ENCODE peak calls at places on chromosome 6, in eight cellular contexts. Y, K, S, X, V, F, L and G are unnamed samples.

GRCh38 chr6:79818471-79818870 is 128.9 kb downstream of the ELOVL4 start:
- DNase-seq in Y (no peak), K (no peak), S (no peak), X (no peak), V (no peak), F (no peak), L (no peak), G (no peak)

GRCh38 chr6:112357801-112358200 is 10.7 kb downstream of the RFPL4B start:
- DNase-seq in Y (peak; percentile 64), K (no peak), S (no peak), X (no peak), V (peak; percentile 34), F (peak; percentile 26), L (no peak), G (no peak)

GRCh38 chr6:116190550-116190949 is 63.3 kb downstream of the TSPYL4 start:
- DNase-seq in Y (peak; percentile 48), K (no peak), S (no peak), X (no peak), V (peak; percentile 38), F (no peak), L (no peak), G (no peak)

GRCh38 chr6:21885532-21886089 is 292.1 kb downstream of the SOX4 start:
- DNase-seq in Y (peak; percentile 79), K (peak; percentile 63), S (peak; percentile 29), X (no peak), V (peak; percentile 78), F (peak; percentile 79), L (no peak), G (no peak)

GRCh38 chr6:56250266-56250665 is 2.9 kb upstream of the COL21A1 start:
- DNase-seq in Y (no peak), K (no peak), S (no peak), X (no peak), V (no peak), F (no peak), L (no peak), G (no peak)

GRCh38 chr6:43744931-43745727 is 24.9 kb upstream of the VEGFA start:
- DNase-seq in Y (no peak), K (no peak), S (no peak), X (no peak), V (no peak), F (no peak), L (no peak), G (no peak)

GRCh38 chr6:127510876-127511275 is 8.3 kb downstream of the MTCL3 start:
- DNase-seq in Y (no peak), K (no peak), S (no peak), X (no peak), V (no peak), F (no peak), L (no peak), G (no peak)

GRCh38 chr6:85544776-85545175 is 48.9 kb downstream of the SNX14 start:
- DNase-seq in Y (peak; percentile 38), K (no peak), S (no peak), X (no peak), V (no peak), F (no peak), L (no peak), G (no peak)

GRCh38 chr6:41097467-41098090 is 24.8 kb downstream of the NFYA start:
- DNase-seq in Y (peak; percentile 65), K (no peak), S (no peak), X (no peak), V (no peak), F (peak; percentile 88), L (no peak), G (no peak)

GRCh38 chr6:136959471-136959891 is 37.4 kb downstream of the SLC35D3 start:
- DNase-seq in Y (no peak), K (no peak), S (no peak), X (peak; percentile 76), V (no peak), F (no peak), L (peak; percentile 68), G (no peak)

GRCh38 chr6:149750136-149750609 is 632 bp downstream of the PCMT1 start:
- DNase-seq in Y (peak; percentile 70), K (peak; percentile 60), S (peak; percentile 31), X (no peak), V (no peak), F (peak; percentile 75), L (peak; percentile 87), G (peak; percentile 54)

GRCh38 chr6:136491251-136491650 is 59.0 kb downstream of the MAP7 start:
- DNase-seq in Y (no peak), K (no peak), S (no peak), X (no peak), V (no peak), F (no peak), L (no peak), G (no peak)

GRCh38 chr6:34056301-34056700 is 89.6 kb downstream of the GRM4 start:
- DNase-seq in Y (peak; percentile 33), K (peak; percentile 45), S (peak; percentile 87), X (peak; percentile 71), V (peak; percentile 44), F (no peak), L (peak; percentile 91), G (no peak)

GRCh38 chr6:81265106-81265505 is 487.4 kb downstream of the TENT5A start:
- DNase-seq in Y (no peak), K (no peak), S (peak; percentile 31), X (no peak), V (peak; percentile 19), F (no peak), L (no peak), G (no peak)

GRCh38 chr6:83108378-83108777 is 40.9 kb downstream of the DOP1A start:
- DNase-seq in Y (no peak), K (no peak), S (no peak), X (no peak), V (no peak), F (no peak), L (no peak), G (no peak)

DNA sequence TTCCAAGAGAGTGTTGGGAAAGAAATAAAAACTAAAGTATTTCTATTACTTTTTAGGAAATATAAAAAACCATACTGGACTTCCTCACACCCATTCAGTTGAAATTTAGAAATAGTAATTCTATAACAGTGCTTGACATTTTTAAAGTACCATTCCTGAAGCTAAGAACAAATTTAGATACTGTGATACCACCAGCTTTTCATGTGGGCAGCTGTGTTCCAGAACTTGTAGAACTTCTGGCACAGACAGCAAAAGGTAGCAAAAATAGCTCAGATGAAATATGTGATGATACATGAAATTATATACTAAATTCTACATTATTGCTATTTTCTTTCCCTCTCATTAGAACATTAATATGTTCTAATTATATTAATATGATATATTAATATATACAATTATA is 346.5 kb downstream of the SYNE1 start:
- DNase-seq in Y (no peak), K (no peak), S (no peak), X (no peak), V (no peak), F (no peak), L (no peak), G (no peak)
- TF ChIP-seq CTCF in Y (no peak), K (no peak), S (no peak), X (no peak), V (no peak), F (no peak), L (no peak), G (no peak)

DNA sequence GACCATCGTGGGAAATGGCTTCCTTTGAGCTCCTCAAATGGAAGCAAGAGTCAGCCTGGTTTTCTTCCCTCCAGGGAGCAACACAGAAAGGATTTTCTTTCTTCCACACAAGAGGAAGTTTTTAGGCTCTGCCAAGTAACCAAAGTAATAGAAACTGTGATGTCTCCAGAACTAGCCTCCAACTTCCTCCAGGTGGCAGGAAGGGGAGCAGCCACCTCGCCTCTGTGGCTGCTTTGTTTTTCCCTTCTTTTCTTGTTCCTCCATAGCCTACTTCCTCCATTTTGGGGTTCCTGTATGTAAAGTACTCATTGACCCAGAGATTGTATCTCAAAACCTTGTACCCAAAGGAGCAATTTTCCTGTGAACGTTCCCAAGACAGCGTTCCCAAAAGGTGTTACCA is 32.7 kb upstream of the CCR6 start:
- DNase-seq in Y (no peak), K (no peak), S (no peak), X (no peak), V (no peak), F (no peak), L (no peak), G (no peak)
- TF ChIP-seq CTCF in Y (no peak), K (no peak), S (no peak), X (no peak), V (no peak), F (no peak), L (no peak), G (peak; percentile 41)

GRCh38 chr6:168201383-168201782 is 118.2 kb downstream of the DACT2 start:
- DNase-seq in Y (no peak), K (no peak), S (no peak), X (peak; percentile 51), V (no peak), F (no peak), L (peak; percentile 62), G (no peak)
- TF ChIP-seq CTCF in Y (no peak), K (no peak), S (peak; percentile 14), X (no peak), V (no peak), F (no peak), L (peak; percentile 83), G (no peak)

GRCh38 chr6:159969204-159969912 is 476 bp downstream of the IGF2R start:
- DNase-seq in Y (peak; percentile 8), K (no peak), S (peak; percentile 46), X (peak; percentile 73), V (no peak), F (peak; percentile 29), L (peak; percentile 65), G (no peak)

GRCh38 chr6:159966981-159967380 is 1.9 kb upstream of the IGF2R start:
- DNase-seq in Y (no peak), K (peak; percentile 82), S (no peak), X (no peak), V (no peak), F (peak; percentile 76), L (no peak), G (no peak)

GRCh38 chr6:159969921-159970320 is 1.0 kb downstream of the IGF2R start:
- DNase-seq in Y (peak; percentile 77), K (peak; percentile 73), S (peak; percentile 46), X (no peak), V (no peak), F (peak; percentile 63), L (peak; percentile 83), G (peak; percentile 72)

GRCh38 chr6:159970659-159971063 is 1.8 kb downstream of the IGF2R start:
- DNase-seq in Y (no peak), K (no peak), S (no peak), X (no peak), V (no peak), F (no peak), L (no peak), G (no peak)

DNA sequence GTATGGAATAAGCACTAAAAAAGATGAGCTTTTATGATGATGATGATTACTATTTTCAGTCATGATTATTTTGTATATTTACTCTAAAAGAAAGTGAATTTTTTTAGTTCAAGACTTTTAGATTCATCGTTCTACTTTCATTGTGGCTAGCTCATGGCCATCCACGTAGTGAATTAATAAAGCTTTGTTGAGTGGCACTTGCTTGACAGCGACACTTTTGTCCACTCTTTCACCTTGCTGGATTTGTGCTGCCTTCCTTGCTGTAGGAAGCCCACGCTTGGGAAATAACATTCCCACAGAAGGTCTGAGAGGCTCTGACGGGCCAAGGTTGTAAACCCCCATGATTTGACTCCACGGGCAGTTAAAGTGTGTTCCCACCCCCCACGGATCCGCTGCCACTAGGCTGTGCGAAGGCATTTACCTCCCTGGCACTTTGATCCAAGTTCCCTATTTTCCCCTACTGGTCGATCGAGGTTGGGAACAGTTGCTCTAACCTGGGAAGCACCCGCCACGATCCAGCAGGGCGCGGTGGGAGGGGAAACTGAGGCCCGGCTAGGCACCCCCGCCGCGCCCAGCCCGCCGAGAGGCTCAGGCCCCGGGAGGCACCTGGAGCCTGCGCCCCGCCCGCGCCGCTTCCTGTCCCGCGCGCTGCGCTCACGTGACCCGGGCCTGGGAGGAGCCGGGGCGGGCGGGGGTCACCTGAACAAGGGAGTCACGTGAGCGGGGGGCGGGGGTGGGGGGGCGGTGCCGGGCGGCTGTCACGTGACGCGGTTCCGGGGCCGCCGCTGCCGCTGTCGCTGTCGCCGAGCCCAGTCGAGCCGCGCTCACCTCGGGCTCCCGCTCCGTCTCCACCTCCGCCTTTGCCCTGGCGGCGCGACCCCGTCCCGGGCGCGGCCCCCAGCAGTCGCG is at the start of gene IGF2R:
- DNase-seq in Y (peak; percentile 68), K (peak; percentile 98), S (peak; percentile 90), X (peak; percentile 96), V (peak; percentile 81), F (peak; percentile 86), L (peak; percentile 96), G (peak; percentile 91)
- TF ChIP-seq CTCF in Y (peak; percentile 55), K (no peak), S (peak; percentile 33), X (no peak), V (no peak), F (no peak), L (no peak), G (peak; percentile 28)